ENCODE peak calls at places on chromosomes 2 and 18, in eight cellular contexts. One of them, this sample, is unnamed.

GRCh38 chr18:35580748-35581534 is 599 bp upstream of the GALNT1 start:
- DNase-seq in A549: peak
- DNase-seq in CD8-positive, alpha-beta T cell: peak
- DNase-seq in kidney: peak
- DNase-seq in tibial nerve: peak
- DNase-seq in Peyer's patch: peak
- DNase-seq in brain microvascular endothelial cell: peak
- DNase-seq in MM.1S: peak
- DNase-seq in this sample: peak

GRCh38 chr18:36514778-36515177 is 217.3 kb downstream of the FHOD3 start:
- DNase-seq in A549: no peak
- DNase-seq in CD8-positive, alpha-beta T cell: no peak
- DNase-seq in kidney: no peak
- DNase-seq in tibial nerve: no peak
- DNase-seq in Peyer's patch: no peak
- DNase-seq in brain microvascular endothelial cell: no peak
- DNase-seq in MM.1S: no peak
- DNase-seq in this sample: no peak

GRCh38 chr18:13537022-13537780 is 189.2 kb downstream of the FAM210A start:
- DNase-seq in A549: no peak
- DNase-seq in CD8-positive, alpha-beta T cell: no peak
- DNase-seq in kidney: no peak
- DNase-seq in tibial nerve: no peak
- DNase-seq in Peyer's patch: no peak
- DNase-seq in brain microvascular endothelial cell: no peak
- DNase-seq in MM.1S: no peak
- DNase-seq in this sample: peak

GRCh38 chr2:129056309-129056958 is 737.8 kb upstream of the HS6ST1 start:
- DNase-seq in A549: no peak
- DNase-seq in CD8-positive, alpha-beta T cell: no peak
- DNase-seq in kidney: no peak
- DNase-seq in tibial nerve: no peak
- DNase-seq in Peyer's patch: no peak
- DNase-seq in brain microvascular endothelial cell: no peak
- DNase-seq in MM.1S: no peak
- DNase-seq in this sample: no peak

GRCh38 chr2:3377279-3377611 is 373 bp downstream of the EIPR1 start:
- DNase-seq in A549: peak
- DNase-seq in CD8-positive, alpha-beta T cell: no peak
- DNase-seq in kidney: no peak
- DNase-seq in tibial nerve: no peak
- DNase-seq in Peyer's patch: no peak
- DNase-seq in brain microvascular endothelial cell: peak
- DNase-seq in MM.1S: peak
- DNase-seq in this sample: no peak

GRCh38 chr2:31319391-31320175 is 85.6 kb downstream of the EHD3 start:
- DNase-seq in A549: no peak
- DNase-seq in CD8-positive, alpha-beta T cell: no peak
- DNase-seq in kidney: no peak
- DNase-seq in tibial nerve: peak
- DNase-seq in Peyer's patch: peak
- DNase-seq in brain microvascular endothelial cell: peak
- DNase-seq in MM.1S: peak
- DNase-seq in this sample: no peak

GRCh38 chr2:219309278-219309677 is at the start of gene PTPRN:
- DNase-seq in A549: no peak
- DNase-seq in CD8-positive, alpha-beta T cell: no peak
- DNase-seq in kidney: no peak
- DNase-seq in tibial nerve: no peak
- DNase-seq in Peyer's patch: no peak
- DNase-seq in brain microvascular endothelial cell: peak
- DNase-seq in MM.1S: no peak
- DNase-seq in this sample: no peak

GRCh38 chr2:169693344-169693743 is 861 bp downstream of the CFAP210 start:
- DNase-seq in A549: peak
- DNase-seq in CD8-positive, alpha-beta T cell: no peak
- DNase-seq in kidney: no peak
- DNase-seq in tibial nerve: no peak
- DNase-seq in Peyer's patch: no peak
- DNase-seq in brain microvascular endothelial cell: no peak
- DNase-seq in MM.1S: no peak
- DNase-seq in this sample: no peak

GRCh38 chr2:8534729-8535397 is 147.0 kb upstream of the ID2 start:
- DNase-seq in A549: no peak
- DNase-seq in CD8-positive, alpha-beta T cell: no peak
- DNase-seq in kidney: peak
- DNase-seq in tibial nerve: peak
- DNase-seq in Peyer's patch: peak
- DNase-seq in brain microvascular endothelial cell: no peak
- DNase-seq in MM.1S: no peak
- DNase-seq in this sample: no peak

GRCh38 chr2:9071584-9072124 is 68.2 kb upstream of the MBOAT2 start:
- DNase-seq in A549: peak
- DNase-seq in CD8-positive, alpha-beta T cell: no peak
- DNase-seq in kidney: no peak
- DNase-seq in tibial nerve: no peak
- DNase-seq in Peyer's patch: no peak
- DNase-seq in brain microvascular endothelial cell: no peak
- DNase-seq in MM.1S: no peak
- DNase-seq in this sample: no peak

GRCh38 chr2:121648611-121649401 is 456 bp downstream of the CLASP1 start:
- DNase-seq in A549: peak
- DNase-seq in CD8-positive, alpha-beta T cell: peak
- DNase-seq in kidney: no peak
- DNase-seq in tibial nerve: peak
- DNase-seq in Peyer's patch: peak
- DNase-seq in brain microvascular endothelial cell: peak
- DNase-seq in MM.1S: peak
- DNase-seq in this sample: peak

GRCh38 chr2:162070228-162070918 is 3.6 kb downstream of the DPP4 start:
- DNase-seq in A549: no peak
- DNase-seq in CD8-positive, alpha-beta T cell: no peak
- DNase-seq in kidney: no peak
- DNase-seq in tibial nerve: no peak
- DNase-seq in Peyer's patch: no peak
- DNase-seq in brain microvascular endothelial cell: no peak
- DNase-seq in MM.1S: no peak
- DNase-seq in this sample: no peak

GRCh38 chr2:200604571-200605255 is 18.9 kb downstream of the AOX1 start:
- DNase-seq in A549: no peak
- DNase-seq in CD8-positive, alpha-beta T cell: no peak
- DNase-seq in kidney: no peak
- DNase-seq in tibial nerve: no peak
- DNase-seq in Peyer's patch: no peak
- DNase-seq in brain microvascular endothelial cell: no peak
- DNase-seq in MM.1S: no peak
- DNase-seq in this sample: no peak

GRCh38 chr2:241265506-241265905 is 50.0 kb downstream of the HDLBP start:
- DNase-seq in A549: no peak
- DNase-seq in CD8-positive, alpha-beta T cell: no peak
- DNase-seq in kidney: no peak
- DNase-seq in tibial nerve: no peak
- DNase-seq in Peyer's patch: no peak
- DNase-seq in brain microvascular endothelial cell: no peak
- DNase-seq in MM.1S: no peak
- DNase-seq in this sample: no peak

GRCh38 chr18:69804776-69805501 is 142.7 kb downstream of the CD226 start:
- DNase-seq in A549: no peak
- DNase-seq in CD8-positive, alpha-beta T cell: no peak
- DNase-seq in kidney: no peak
- DNase-seq in tibial nerve: no peak
- DNase-seq in Peyer's patch: no peak
- DNase-seq in brain microvascular endothelial cell: no peak
- DNase-seq in MM.1S: no peak
- DNase-seq in this sample: no peak

GRCh38 chr2:71174207-71174606 is 43.8 kb downstream of the MPHOSPH10 start:
- DNase-seq in A549: no peak
- DNase-seq in CD8-positive, alpha-beta T cell: no peak
- DNase-seq in kidney: no peak
- DNase-seq in tibial nerve: no peak
- DNase-seq in Peyer's patch: no peak
- DNase-seq in brain microvascular endothelial cell: no peak
- DNase-seq in MM.1S: no peak
- DNase-seq in this sample: no peak
- H3K4me3 ChIP-seq in A549: no peak
- H3K4me3 ChIP-seq in CD8-positive, alpha-beta T cell: no peak
- H3K4me3 ChIP-seq in kidney: no peak
- H3K4me3 ChIP-seq in tibial nerve: no peak
- H3K4me3 ChIP-seq in Peyer's patch: no peak
- H3K4me3 ChIP-seq in brain microvascular endothelial cell: no peak
- H3K4me3 ChIP-seq in MM.1S: no peak
- H3K4me3 ChIP-seq in this sample: no peak

DNA sequence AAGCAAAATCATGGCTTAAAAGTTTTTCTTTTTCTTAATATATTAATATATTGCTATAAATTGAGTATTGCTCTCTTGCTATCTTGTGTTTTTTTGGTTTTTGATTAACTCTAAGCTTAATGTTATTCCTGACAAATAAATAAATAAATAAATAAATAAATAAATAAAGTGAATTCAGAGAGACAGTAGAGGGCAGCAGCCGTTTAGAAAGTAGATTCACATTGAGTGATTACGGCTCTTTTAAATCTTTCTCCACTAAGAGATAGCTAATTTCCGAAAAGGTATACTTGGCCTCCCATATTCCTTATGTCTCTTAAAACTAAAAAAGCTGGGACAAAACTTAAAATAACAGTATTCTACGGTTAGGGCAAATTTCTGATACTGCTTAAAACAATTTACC is 34.3 kb downstream of the MSH2 start:
- DNase-seq in A549: peak
- DNase-seq in CD8-positive, alpha-beta T cell: no peak
- DNase-seq in kidney: no peak
- DNase-seq in tibial nerve: no peak
- DNase-seq in Peyer's patch: no peak
- DNase-seq in brain microvascular endothelial cell: no peak
- DNase-seq in MM.1S: no peak
- DNase-seq in this sample: no peak
- TF ChIP-seq CTCF in A549: peak
- TF ChIP-seq CTCF in CD8-positive, alpha-beta T cell: no peak
- TF ChIP-seq CTCF in kidney: peak
- TF ChIP-seq CTCF in tibial nerve: peak
- TF ChIP-seq CTCF in Peyer's patch: peak
- TF ChIP-seq CTCF in brain microvascular endothelial cell: peak
- TF ChIP-seq CTCF in MM.1S: no peak
- TF ChIP-seq CTCF in this sample: peak

GRCh38 chr2:233386382-233387041 is 32.2 kb downstream of the DGKD start:
- DNase-seq in A549: peak
- DNase-seq in CD8-positive, alpha-beta T cell: no peak
- DNase-seq in kidney: peak
- DNase-seq in tibial nerve: no peak
- DNase-seq in Peyer's patch: no peak
- DNase-seq in brain microvascular endothelial cell: peak
- DNase-seq in MM.1S: no peak
- DNase-seq in this sample: no peak
- H3K27ac ChIP-seq in A549: peak
- H3K27ac ChIP-seq in CD8-positive, alpha-beta T cell: peak
- H3K27ac ChIP-seq in kidney: no peak
- H3K27ac ChIP-seq in tibial nerve: peak
- H3K27ac ChIP-seq in Peyer's patch: peak
- H3K27ac ChIP-seq in brain microvascular endothelial cell: no peak
- H3K27ac ChIP-seq in MM.1S: peak
- H3K27ac ChIP-seq in this sample: peak

GRCh38 chr2:28393115-28393836 is 618 bp downstream of the FOSL2 start:
- DNase-seq in A549: peak
- DNase-seq in CD8-positive, alpha-beta T cell: no peak
- DNase-seq in kidney: peak
- DNase-seq in tibial nerve: no peak
- DNase-seq in Peyer's patch: peak
- DNase-seq in brain microvascular endothelial cell: peak
- DNase-seq in MM.1S: peak
- DNase-seq in this sample: peak

GRCh38 chr2:28397043-28397381 is 4.4 kb downstream of the FOSL2 start:
- DNase-seq in A549: no peak
- DNase-seq in CD8-positive, alpha-beta T cell: no peak
- DNase-seq in kidney: no peak
- DNase-seq in tibial nerve: no peak
- DNase-seq in Peyer's patch: no peak
- DNase-seq in brain microvascular endothelial cell: no peak
- DNase-seq in MM.1S: no peak
- DNase-seq in this sample: no peak

GRCh38 chr2:28394997-28395333 is 2.3 kb downstream of the FOSL2 start:
- DNase-seq in A549: no peak
- DNase-seq in CD8-positive, alpha-beta T cell: no peak
- DNase-seq in kidney: no peak
- DNase-seq in tibial nerve: no peak
- DNase-seq in Peyer's patch: no peak
- DNase-seq in brain microvascular endothelial cell: no peak
- DNase-seq in MM.1S: no peak
- DNase-seq in this sample: no peak

GRCh38 chr2:28394331-28394877 is 1.7 kb downstream of the FOSL2 start:
- DNase-seq in A549: peak
- DNase-seq in CD8-positive, alpha-beta T cell: no peak
- DNase-seq in kidney: peak
- DNase-seq in tibial nerve: peak
- DNase-seq in Peyer's patch: no peak
- DNase-seq in brain microvascular endothelial cell: peak
- DNase-seq in MM.1S: no peak
- DNase-seq in this sample: no peak

DNA sequence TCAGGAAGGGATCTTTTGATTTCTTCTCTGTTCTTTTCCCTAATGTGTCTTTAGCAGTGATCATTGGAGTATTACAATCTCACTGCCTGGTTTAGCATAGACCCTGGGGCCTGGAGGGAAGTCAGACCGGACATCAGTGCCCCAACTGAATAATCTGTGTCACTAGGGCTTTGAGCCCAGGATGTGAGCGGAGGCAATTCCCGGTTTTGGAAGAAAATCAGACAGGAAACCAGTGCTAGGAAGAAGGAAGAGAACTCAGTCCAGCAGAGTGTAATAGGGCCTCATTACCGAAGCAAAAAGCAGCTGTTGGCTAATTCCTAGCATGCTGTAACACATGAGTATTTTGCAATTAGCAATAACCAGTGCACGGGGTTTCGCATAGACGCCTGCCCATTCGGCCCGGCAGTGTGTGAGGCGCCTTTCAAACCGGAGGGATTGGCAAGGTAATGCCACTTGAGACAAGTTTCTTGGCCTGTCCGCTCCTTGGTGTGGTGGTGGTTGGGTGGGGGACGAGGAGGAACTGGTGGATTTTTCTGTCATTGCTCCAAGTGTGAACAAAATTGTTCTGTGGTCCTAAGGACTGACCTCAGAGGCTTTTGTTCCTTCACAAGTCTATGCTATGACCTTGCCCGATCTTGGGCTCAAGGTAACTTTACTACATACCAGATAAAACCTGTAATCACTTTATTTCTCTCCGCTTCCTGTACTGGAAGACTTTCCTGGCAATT is 2.8 kb downstream of the FOSL2 start:
- DNase-seq in A549: peak
- DNase-seq in CD8-positive, alpha-beta T cell: no peak
- DNase-seq in kidney: peak
- DNase-seq in tibial nerve: peak
- DNase-seq in Peyer's patch: peak
- DNase-seq in brain microvascular endothelial cell: no peak
- DNase-seq in MM.1S: no peak
- DNase-seq in this sample: peak
- H3K4me3 ChIP-seq in A549: peak
- H3K4me3 ChIP-seq in CD8-positive, alpha-beta T cell: peak
- H3K4me3 ChIP-seq in kidney: peak
- H3K4me3 ChIP-seq in tibial nerve: peak
- H3K4me3 ChIP-seq in Peyer's patch: peak
- H3K4me3 ChIP-seq in brain microvascular endothelial cell: peak
- H3K4me3 ChIP-seq in MM.1S: no peak
- H3K4me3 ChIP-seq in this sample: peak

This sample was measured in coronary artery.